ENCODE peak calls at places on chromosomes 2 and 18, in ten cellular contexts. K, G, M, T, O, I, X, B, A and C are unnamed samples.
A peak's percentile ranks its signal among the peaks of the same experiment; 100 is the strongest.

GRCh38 chr2:8402222-8402621 is 279.6 kb upstream of the ID2 start:
- DNase-seq in B (no peak), T (no peak), O (no peak), I (no peak), G (no peak), K (no peak), M (no peak), X (no peak), A (no peak), C (no peak)

GRCh38 chr2:204967199-204967995 is 422.1 kb downstream of the PARD3B start:
- DNase-seq in B (no peak), K (no peak), M (no peak), I (no peak), T (no peak), O (peak; percentile 8), X (no peak), A (no peak), G (no peak), C (no peak)

GRCh38 chr2:118668431-118669424 is 178.7 kb downstream of the EN1 start:
- DNase-seq in A (peak; percentile 13), I (peak; percentile 29), B (peak; percentile 18), X (no peak), O (no peak), G (no peak), K (peak; percentile 84), T (peak; percentile 95), M (no peak), C (no peak)

GRCh38 chr2:109554758-109555157 is 59.0 kb downstream of the SEPTIN10 start:
- DNase-seq in M (no peak), I (no peak), A (peak; percentile 50), O (no peak), T (no peak), B (no peak), G (no peak), X (no peak), K (no peak), C (no peak)

GRCh38 chr2:128638741-128639477 is 320.2 kb upstream of the HS6ST1 start:
- DNase-seq in B (no peak), G (no peak), T (no peak), X (no peak), I (no peak), K (peak; percentile 50), A (no peak), M (no peak), O (no peak), C (no peak)

GRCh38 chr2:72271276-72271614 is 123.6 kb upstream of the CYP26B1 start:
- DNase-seq in X (no peak), A (no peak), K (no peak), M (no peak), B (no peak), T (no peak), G (no peak), I (no peak), O (peak; percentile 30), C (no peak)

GRCh38 chr2:198287706-198288105 is 483.3 kb downstream of the PLCL1 start:
- DNase-seq in M (no peak), G (no peak), A (no peak), I (no peak), T (no peak), O (no peak), K (no peak), B (no peak), X (no peak), C (no peak)

GRCh38 chr2:41377837-41378236 is 670.0 kb upstream of the PKDCC start:
- DNase-seq in T (no peak), A (peak; percentile 3), I (no peak), O (no peak), B (no peak), M (no peak), K (no peak), G (no peak), X (no peak), C (no peak)

GRCh38 chr18:12851709-12852108 is 32.3 kb downstream of the PTPN2 start:
- DNase-seq in T (peak; percentile 57), X (no peak), B (no peak), G (no peak), M (no peak), I (no peak), K (no peak), O (no peak), A (no peak), C (no peak)

GRCh38 chr2:23689891-23690290 is 237.0 kb downstream of the ATAD2B start:
- DNase-seq in X (no peak), M (no peak), K (no peak), I (no peak), A (no peak), B (no peak), T (no peak), G (no peak), O (no peak), C (no peak)

GRCh38 chr2:233117351-233117750 is 57.2 kb downstream of the INPP5D start:
- DNase-seq in M (no peak), O (no peak), I (no peak), X (no peak), K (peak; percentile 50), A (no peak), T (no peak), G (no peak), B (no peak), C (no peak)
- TF ChIP-seq POLR2A in M (no peak), O (no peak), I (no peak), X (no peak), K (no peak), A (no peak), T (no peak), G (no peak), B (no peak), C (no peak)

GRCh38 chr2:223123859-223124610 is 72.0 kb downstream of the KCNE4 start:
- DNase-seq in M (no peak), B (no peak), A (no peak), X (no peak), T (peak; percentile 22), O (no peak), K (no peak), I (no peak), G (no peak), C (no peak)
- TF ChIP-seq POLR2A in M (no peak), B (no peak), A (no peak), X (no peak), T (no peak), O (no peak), K (no peak), I (no peak), G (no peak), C (no peak)

DNA sequence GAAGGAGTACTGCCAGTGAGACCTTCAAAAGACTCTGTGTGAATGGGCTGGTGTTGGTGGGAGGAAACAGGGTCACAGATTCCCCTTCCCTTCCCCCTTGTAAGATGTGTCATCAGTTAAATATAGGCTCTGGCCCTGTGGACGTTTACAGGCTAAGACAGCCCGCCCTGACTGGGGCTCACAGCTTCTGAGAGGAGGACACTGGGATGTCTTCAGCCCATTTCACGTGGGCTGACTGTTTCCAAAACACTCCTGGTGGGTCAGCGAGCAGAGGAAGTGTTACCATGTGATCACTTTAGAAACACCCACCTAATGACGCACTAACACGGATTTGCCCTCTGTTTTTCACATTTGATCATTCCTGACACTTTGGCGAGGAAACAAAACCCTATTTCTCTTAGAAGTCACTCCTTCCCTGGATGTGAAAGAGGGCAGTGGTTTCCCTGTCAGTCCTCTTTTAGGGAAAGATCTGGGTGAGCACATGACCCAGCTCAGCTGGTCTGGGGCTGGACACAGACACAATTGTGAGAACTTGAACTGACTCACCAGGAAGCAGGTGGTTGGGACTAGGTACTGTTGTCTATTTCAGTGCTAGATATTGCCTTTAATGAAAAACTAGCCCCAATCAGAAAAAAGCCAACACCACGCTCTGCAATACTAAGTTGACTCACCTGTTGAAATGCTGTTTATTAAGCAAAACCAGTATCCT is 38.9 kb downstream of the BMP10 start:
- DNase-seq in K (peak; percentile 92), T (peak; percentile 78), O (peak; percentile 97), M (no peak), B (no peak), I (peak; percentile 60), G (peak; percentile 47), X (peak; percentile 82), A (no peak), C (no peak)
- TF ChIP-seq POLR2A in K (no peak), T (peak; percentile 27), O (peak; percentile 11), M (peak; percentile 7), B (no peak), I (no peak), G (no peak), X (no peak), A (no peak), C (no peak)

GRCh38 chr2:190343500-190344274 is at the start of gene INPP1:
- DNase-seq in M (peak; percentile 94), I (peak; percentile 70), G (peak; percentile 75), O (peak; percentile 79), A (no peak), X (peak; percentile 90), K (peak; percentile 94), T (peak; percentile 65), B (peak; percentile 74), C (peak; percentile 46)
- TF ChIP-seq POLR2A in M (no peak), I (peak; percentile 66), G (peak; percentile 72), O (peak; percentile 63), A (peak; percentile 30), X (no peak), K (no peak), T (peak; percentile 26), B (no peak), C (peak; percentile 49)

GRCh38 chr18:45496746-45497145 is 118.5 kb upstream of the SLC14A2 start:
- DNase-seq in X (no peak), A (no peak), T (no peak), G (no peak), M (no peak), K (no peak), B (no peak), O (no peak), I (no peak), C (no peak)

GRCh38 chr18:45497595-45498269 is 117.5 kb upstream of the SLC14A2 start:
- DNase-seq in M (no peak), A (no peak), G (no peak), T (no peak), I (no peak), K (no peak), X (no peak), B (no peak), O (no peak), C (no peak)

GRCh38 chr18:45498270-45498625 is 117.0 kb upstream of the SLC14A2 start:
- DNase-seq in A (no peak), M (no peak), B (no peak), O (no peak), X (no peak), G (no peak), T (no peak), K (no peak), I (no peak), C (no peak)

DNA sequence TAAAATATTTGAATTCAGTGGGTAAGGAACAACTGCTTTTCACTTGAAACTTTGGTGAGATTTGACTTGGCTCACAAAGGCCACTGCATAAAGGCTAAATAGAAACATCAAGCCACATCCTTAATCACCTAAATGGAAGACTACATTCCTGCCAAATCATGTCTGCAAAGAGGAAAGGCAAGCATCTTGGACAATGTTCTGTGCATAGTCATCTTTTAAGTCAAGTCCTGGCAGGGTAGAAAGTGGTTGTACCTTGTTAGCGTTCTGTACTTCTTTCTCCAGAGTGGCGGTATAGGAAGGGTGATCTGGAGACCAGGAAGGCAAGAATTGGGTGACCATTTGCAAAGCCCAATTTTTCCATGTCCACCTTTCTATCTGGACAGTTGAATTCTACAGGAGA is 121.4 kb upstream of the SLC14A2 start:
- DNase-seq in O (no peak), I (no peak), T (no peak), M (no peak), A (no peak), B (no peak), G (no peak), K (no peak), X (no peak), C (no peak)
- TF ChIP-seq POLR2A in O (no peak), I (no peak), T (no peak), M (no peak), A (no peak), B (no peak), G (no peak), K (no peak), X (no peak), C (no peak)